ENCODE peak calls at places on chromosomes 12 and 14, in eight cellular contexts. One of them, this sample, is unnamed.

GRCh38 chr12:122967151-122967550 is 888 bp upstream of the ABCB9 start:
- DNase-seq in NB4: no peak
- DNase-seq in NCI-H1092 treated with DMSO at 0.1 percent for 48 hours: no peak
- DNase-seq in GM23338: no peak
- DNase-seq in GM10248: no peak
- DNase-seq in posterior cingulate gyrus: no peak
- DNase-seq in cardiac septum: no peak
- DNase-seq in glutamatergic neuron: no peak
- DNase-seq in this sample: no peak

GRCh38 chr12:117331691-117332090 is 29.7 kb downstream of the NOS1 start:
- DNase-seq in NB4: peak
- DNase-seq in NCI-H1092 treated with DMSO at 0.1 percent for 48 hours: no peak
- DNase-seq in GM23338: no peak
- DNase-seq in GM10248: no peak
- DNase-seq in posterior cingulate gyrus: no peak
- DNase-seq in cardiac septum: no peak
- DNase-seq in glutamatergic neuron: no peak
- DNase-seq in this sample: no peak

GRCh38 chr14:56795284-56795622 is 15.0 kb downstream of the OTX2 start:
- DNase-seq in NB4: no peak
- DNase-seq in NCI-H1092 treated with DMSO at 0.1 percent for 48 hours: no peak
- DNase-seq in GM23338: no peak
- DNase-seq in GM10248: no peak
- DNase-seq in posterior cingulate gyrus: no peak
- DNase-seq in cardiac septum: no peak
- DNase-seq in glutamatergic neuron: no peak
- DNase-seq in this sample: no peak

GRCh38 chr12:70692681-70693288 is 55.6 kb upstream of the PTPRB start:
- DNase-seq in NB4: no peak
- DNase-seq in NCI-H1092 treated with DMSO at 0.1 percent for 48 hours: no peak
- DNase-seq in GM23338: peak
- DNase-seq in GM10248: no peak
- DNase-seq in posterior cingulate gyrus: no peak
- DNase-seq in cardiac septum: no peak
- DNase-seq in glutamatergic neuron: no peak
- DNase-seq in this sample: peak

GRCh38 chr12:21992823-21993222 is 51.6 kb upstream of the ABCC9 start:
- DNase-seq in NB4: peak
- DNase-seq in NCI-H1092 treated with DMSO at 0.1 percent for 48 hours: no peak
- DNase-seq in GM23338: no peak
- DNase-seq in GM10248: peak
- DNase-seq in posterior cingulate gyrus: no peak
- DNase-seq in cardiac septum: no peak
- DNase-seq in glutamatergic neuron: no peak
- DNase-seq in this sample: no peak

GRCh38 chr12:132513070-132513398 is 23.1 kb downstream of the FBRSL1 start:
- DNase-seq in NB4: no peak
- DNase-seq in NCI-H1092 treated with DMSO at 0.1 percent for 48 hours: no peak
- DNase-seq in GM23338: no peak
- DNase-seq in GM10248: no peak
- DNase-seq in posterior cingulate gyrus: no peak
- DNase-seq in cardiac septum: no peak
- DNase-seq in glutamatergic neuron: no peak
- DNase-seq in this sample: no peak

GRCh38 chr12:42987216-42987631 is 397.7 kb upstream of the PRICKLE1 start:
- DNase-seq in NB4: no peak
- DNase-seq in NCI-H1092 treated with DMSO at 0.1 percent for 48 hours: no peak
- DNase-seq in GM23338: no peak
- DNase-seq in GM10248: no peak
- DNase-seq in posterior cingulate gyrus: no peak
- DNase-seq in cardiac septum: no peak
- DNase-seq in glutamatergic neuron: no peak
- DNase-seq in this sample: no peak

GRCh38 chr12:95529693-95530225 is 21.5 kb downstream of the USP44 start:
- DNase-seq in NB4: no peak
- DNase-seq in NCI-H1092 treated with DMSO at 0.1 percent for 48 hours: no peak
- DNase-seq in GM23338: no peak
- DNase-seq in GM10248: no peak
- DNase-seq in posterior cingulate gyrus: no peak
- DNase-seq in cardiac septum: no peak
- DNase-seq in glutamatergic neuron: no peak
- DNase-seq in this sample: no peak

GRCh38 chr12:100643246-100643645 is 69.8 kb downstream of the GAS2L3 start:
- DNase-seq in NB4: no peak
- DNase-seq in NCI-H1092 treated with DMSO at 0.1 percent for 48 hours: no peak
- DNase-seq in GM23338: no peak
- DNase-seq in GM10248: no peak
- DNase-seq in posterior cingulate gyrus: no peak
- DNase-seq in cardiac septum: no peak
- DNase-seq in glutamatergic neuron: no peak
- DNase-seq in this sample: peak

GRCh38 chr12:64157610-64158009 is 64.5 kb downstream of the KICS2 start:
- DNase-seq in NB4: no peak
- DNase-seq in NCI-H1092 treated with DMSO at 0.1 percent for 48 hours: no peak
- DNase-seq in GM23338: no peak
- DNase-seq in GM10248: no peak
- DNase-seq in posterior cingulate gyrus: no peak
- DNase-seq in cardiac septum: no peak
- DNase-seq in glutamatergic neuron: no peak
- DNase-seq in this sample: no peak

GRCh38 chr12:101628669-101629068 is 33.9 kb downstream of the MYBPC1 start:
- DNase-seq in NB4: no peak
- DNase-seq in NCI-H1092 treated with DMSO at 0.1 percent for 48 hours: no peak
- DNase-seq in GM23338: no peak
- DNase-seq in GM10248: no peak
- DNase-seq in posterior cingulate gyrus: no peak
- DNase-seq in cardiac septum: no peak
- DNase-seq in glutamatergic neuron: no peak
- DNase-seq in this sample: no peak

GRCh38 chr12:13097526-13097925 is 5.9 kb downstream of the GSG1 start:
- DNase-seq in NB4: peak
- DNase-seq in NCI-H1092 treated with DMSO at 0.1 percent for 48 hours: no peak
- DNase-seq in GM23338: no peak
- DNase-seq in GM10248: no peak
- DNase-seq in posterior cingulate gyrus: no peak
- DNase-seq in cardiac septum: no peak
- DNase-seq in glutamatergic neuron: no peak
- DNase-seq in this sample: no peak

GRCh38 chr14:55556929-55557623 is 22.9 kb upstream of the KTN1 start:
- DNase-seq in NB4: no peak
- DNase-seq in NCI-H1092 treated with DMSO at 0.1 percent for 48 hours: peak
- DNase-seq in GM23338: no peak
- DNase-seq in GM10248: no peak
- DNase-seq in posterior cingulate gyrus: peak
- DNase-seq in cardiac septum: peak
- DNase-seq in glutamatergic neuron: no peak
- DNase-seq in this sample: no peak

GRCh38 chr12:6697584-6698351 is 2.8 kb downstream of the PIANP start:
- DNase-seq in NB4: peak
- DNase-seq in NCI-H1092 treated with DMSO at 0.1 percent for 48 hours: no peak
- DNase-seq in GM23338: peak
- DNase-seq in GM10248: peak
- DNase-seq in posterior cingulate gyrus: no peak
- DNase-seq in cardiac septum: no peak
- DNase-seq in glutamatergic neuron: peak
- DNase-seq in this sample: peak